ENCODE peak calls at places on chromosomes 5 and 9, in four cellular contexts. D is GM12865, B is coronary artery, Q is stomach. O is an unnamed sample.

GRCh38 chr9:124863371-124863831 is 1.5 kb downstream of the ARPC5L start:
- DNase-seq in D (no peak), Q (no peak), B (no peak), O (no peak)

GRCh38 chr5:77971965-77972544 is 195.9 kb upstream of the TBCA start:
- DNase-seq in Q (no peak), D (no peak), B (no peak), O (no peak)

GRCh38 chr5:60488466-60489130 is 211.4 kb downstream of the DEPDC1B start:
- DNase-seq in B (no peak), D (no peak), Q (no peak), O (no peak)

GRCh38 chr5:65654713-65655112 is 29.9 kb downstream of the SHLD3 start:
- DNase-seq in B (no peak), Q (no peak), D (no peak), O (no peak)

GRCh38 chr9:92455217-92455616 is 27.1 kb downstream of the ASPN start:
- DNase-seq in Q (no peak), D (peak; percentile 23), B (no peak), O (no peak)

GRCh38 chr5:120146787-120147186 is 317.3 kb upstream of the PRR16 start:
- DNase-seq in D (no peak), Q (no peak), B (no peak), O (no peak)

GRCh38 chr5:133198511-133198910 is 146.7 kb downstream of the HSPA4 start:
- DNase-seq in Q (no peak), D (no peak), B (no peak), O (no peak)

GRCh38 chr5:98933446-98934072 is 4.8 kb upstream of the CHD1 start:
- DNase-seq in Q (no peak), B (no peak), D (peak; percentile 68), O (no peak)

GRCh38 chr5:166493042-166493441 is 1798.4 kb upstream of the WWC1 start:
- DNase-seq in Q (no peak), D (no peak), B (no peak), O (no peak)

GRCh38 chr5:139551490-139551889 is 9.6 kb upstream of the UBE2D2 start:
- DNase-seq in Q (no peak), B (no peak), D (no peak), O (no peak)

GRCh38 chr5:108366500-108366899 is 15.4 kb downstream of the FBXL17 start:
- DNase-seq in Q (no peak), D (no peak), B (no peak), O (no peak)

GRCh38 chr5:1380011-1380817 is 35.3 kb upstream of the CLPTM1L start:
- DNase-seq in D (peak; percentile 69), B (no peak), Q (peak; percentile 63), O (no peak)

GRCh38 chr9:98146101-98146991 is 27.3 kb upstream of the TRIM14 start:
- DNase-seq in D (peak; percentile 67), B (no peak), Q (peak; percentile 92), O (no peak)

GRCh38 chr9:87657190-87657589 is 68.7 kb upstream of the CTSL start:
- DNase-seq in D (no peak), Q (no peak), B (peak; percentile 73), O (no peak)

GRCh38 chr9:35521708-35522107 is 31.8 kb downstream of the RUSC2 start:
- DNase-seq in Q (no peak), D (no peak), B (no peak), O (no peak)

GRCh38 chr5:87195104-87195581 is 72.5 kb upstream of the RASA1 start:
- DNase-seq in Q (no peak), D (peak; percentile 37), B (no peak), O (no peak)

GRCh38 chr5:90802695-90803317 is 244.2 kb downstream of the ADGRV1 start:
- DNase-seq in B (no peak), D (peak; percentile 50), Q (peak; percentile 31), O (no peak)

GRCh38 chr5:137182576-137182975 is 316.6 kb downstream of the SPOCK1 start:
- DNase-seq in B (no peak), Q (no peak), D (no peak), O (no peak)

GRCh38 chr5:161369032-161369431 is 177.5 kb downstream of the GABRB2 start:
- DNase-seq in Q (no peak), B (no peak), D (no peak), O (no peak)

GRCh38 chr9:105457560-105458294 is 9.9 kb downstream of the FSD1L start:
- DNase-seq in D (no peak), B (no peak), Q (peak; percentile 71), O (no peak)

GRCh38 chr9:30774326-30774725 is 1610.1 kb upstream of the ACO1 start:
- DNase-seq in Q (no peak), D (peak; percentile 17), B (no peak), O (peak; percentile 81)

GRCh38 chr5:96984506-96985192 is 48.8 kb downstream of the LNPEP start:
- DNase-seq in B (no peak), Q (no peak), D (no peak), O (no peak)

GRCh38 chr5:18984559-18985080 is 1003.4 kb downstream of the CDH18 start:
- DNase-seq in D (no peak), B (no peak), Q (no peak), O (no peak)

GRCh38 chr9:14441976-14442651 is 128.2 kb upstream of the NFIB start:
- DNase-seq in B (no peak), D (peak; percentile 54), Q (no peak), O (no peak)
- TF ChIP-seq CTCF in B (no peak), D (peak; percentile 41), Q (no peak), O (peak; percentile 45)

GRCh38 chr9:122070728-122071127 is 22.4 kb downstream of the TTLL11 start:
- DNase-seq in B (no peak), Q (no peak), D (no peak), O (no peak)
- TF ChIP-seq CTCF in B (no peak), Q (no peak), D (no peak), O (no peak)

GRCh38 chr5:150442699-150443080 is 6.8 kb downstream of the RPS14 start:
- DNase-seq in B (no peak), D (no peak), Q (no peak), O (no peak)

GRCh38 chr5:150438873-150439546 is 10.5 kb downstream of the RPS14 start:
- DNase-seq in B (no peak), D (no peak), Q (no peak), O (no peak)

GRCh38 chr5:150441813-150442698 is 7.5 kb downstream of the RPS14 start:
- DNase-seq in Q (no peak), D (no peak), B (no peak), O (no peak)

GRCh38 chr5:150443242-150444075 is 6.1 kb downstream of the RPS14 start:
- DNase-seq in D (no peak), B (no peak), Q (no peak), O (no peak)

GRCh38 chr5:150440948-150441812 is 8.4 kb downstream of the RPS14 start:
- DNase-seq in Q (no peak), B (no peak), D (no peak), O (no peak)
- TF ChIP-seq CTCF in Q (no peak), B (no peak), D (no peak), O (no peak)

GRCh38 chr5:44862808-44863207 is 54.1 kb downstream of the MRPS30 start:
- DNase-seq in Q (no peak), B (no peak), D (peak; percentile 30), O (no peak)
- TF ChIP-seq CTCF in Q (no peak), B (no peak), D (peak; percentile 33), O (peak; percentile 16)

O was measured in osteocyte.